ENCODE peak calls at places on chromosomes 6 and 20, in seven cellular contexts. One of them, this sample, is unnamed.

GRCh38 chr20:50493881-50494253 is 16.3 kb upstream of the PTPN1 start:
- DNase-seq in CD8-positive, alpha-beta T cell: no peak
- DNase-seq in NCI-H2029: no peak
- DNase-seq in activated gamma-delta T cell treated with Interleukin-2 at 50 U/mL for 16 hours: no peak
- DNase-seq in T-helper 9 cell: no peak
- DNase-seq in CD14-positive monocyte: no peak
- DNase-seq in CD8-positive, alpha-beta memory T cell: no peak
- DNase-seq in this sample: no peak

GRCh38 chr6:5529733-5530132 is 268.4 kb downstream of the FARS2 start:
- DNase-seq in CD8-positive, alpha-beta T cell: no peak
- DNase-seq in NCI-H2029: no peak
- DNase-seq in activated gamma-delta T cell treated with Interleukin-2 at 50 U/mL for 16 hours: no peak
- DNase-seq in T-helper 9 cell: no peak
- DNase-seq in CD14-positive monocyte: no peak
- DNase-seq in CD8-positive, alpha-beta memory T cell: no peak
- DNase-seq in this sample: no peak

GRCh38 chr6:158161566-158162254 is 6.4 kb downstream of the SERAC1 start:
- DNase-seq in CD8-positive, alpha-beta T cell: no peak
- DNase-seq in NCI-H2029: no peak
- DNase-seq in activated gamma-delta T cell treated with Interleukin-2 at 50 U/mL for 16 hours: no peak
- DNase-seq in T-helper 9 cell: no peak
- DNase-seq in CD14-positive monocyte: no peak
- DNase-seq in CD8-positive, alpha-beta memory T cell: no peak
- DNase-seq in this sample: no peak

GRCh38 chr6:20704325-20704724 is 170.1 kb downstream of the CDKAL1 start:
- DNase-seq in CD8-positive, alpha-beta T cell: no peak
- DNase-seq in NCI-H2029: no peak
- DNase-seq in activated gamma-delta T cell treated with Interleukin-2 at 50 U/mL for 16 hours: no peak
- DNase-seq in T-helper 9 cell: no peak
- DNase-seq in CD14-positive monocyte: no peak
- DNase-seq in CD8-positive, alpha-beta memory T cell: no peak
- DNase-seq in this sample: no peak

GRCh38 chr6:139583420-139583819 is 209.0 kb upstream of the CITED2 start:
- DNase-seq in CD8-positive, alpha-beta T cell: no peak
- DNase-seq in NCI-H2029: no peak
- DNase-seq in activated gamma-delta T cell treated with Interleukin-2 at 50 U/mL for 16 hours: no peak
- DNase-seq in T-helper 9 cell: no peak
- DNase-seq in CD14-positive monocyte: no peak
- DNase-seq in CD8-positive, alpha-beta memory T cell: no peak
- DNase-seq in this sample: no peak

GRCh38 chr20:57250607-57251343 is 15.7 kb downstream of the BMP7 start:
- DNase-seq in CD8-positive, alpha-beta T cell: peak; percentile 12
- DNase-seq in NCI-H2029: no peak
- DNase-seq in activated gamma-delta T cell treated with Interleukin-2 at 50 U/mL for 16 hours: no peak
- DNase-seq in T-helper 9 cell: no peak
- DNase-seq in CD14-positive monocyte: no peak
- DNase-seq in CD8-positive, alpha-beta memory T cell: no peak
- DNase-seq in this sample: no peak

GRCh38 chr20:41734506-41734945 is 116.3 kb upstream of the CHD6 start:
- DNase-seq in CD8-positive, alpha-beta T cell: peak; percentile 38
- DNase-seq in NCI-H2029: no peak
- DNase-seq in activated gamma-delta T cell treated with Interleukin-2 at 50 U/mL for 16 hours: peak; percentile 16
- DNase-seq in T-helper 9 cell: peak; percentile 11
- DNase-seq in CD14-positive monocyte: no peak
- DNase-seq in CD8-positive, alpha-beta memory T cell: peak; percentile 49
- DNase-seq in this sample: peak; percentile 9

GRCh38 chr6:47168176-47168575 is 126.0 kb upstream of the ADGRF1 start:
- DNase-seq in CD8-positive, alpha-beta T cell: no peak
- DNase-seq in NCI-H2029: peak; percentile 23
- DNase-seq in activated gamma-delta T cell treated with Interleukin-2 at 50 U/mL for 16 hours: no peak
- DNase-seq in T-helper 9 cell: no peak
- DNase-seq in CD14-positive monocyte: peak; percentile 70
- DNase-seq in CD8-positive, alpha-beta memory T cell: no peak
- DNase-seq in this sample: no peak

GRCh38 chr20:61640171-61640570 is 388.1 kb downstream of the CDH4 start:
- DNase-seq in CD8-positive, alpha-beta T cell: no peak
- DNase-seq in NCI-H2029: no peak
- DNase-seq in activated gamma-delta T cell treated with Interleukin-2 at 50 U/mL for 16 hours: no peak
- DNase-seq in T-helper 9 cell: no peak
- DNase-seq in CD14-positive monocyte: no peak
- DNase-seq in CD8-positive, alpha-beta memory T cell: no peak
- DNase-seq in this sample: no peak

GRCh38 chr6:103002282-103002681 is 1608.8 kb downstream of the GRIK2 start:
- DNase-seq in CD8-positive, alpha-beta T cell: no peak
- DNase-seq in NCI-H2029: no peak
- DNase-seq in activated gamma-delta T cell treated with Interleukin-2 at 50 U/mL for 16 hours: no peak
- DNase-seq in T-helper 9 cell: no peak
- DNase-seq in CD14-positive monocyte: no peak
- DNase-seq in CD8-positive, alpha-beta memory T cell: no peak
- DNase-seq in this sample: no peak

GRCh38 chr20:19706463-19706862 is 51.6 kb upstream of the RIN2 start:
- DNase-seq in CD8-positive, alpha-beta T cell: no peak
- DNase-seq in NCI-H2029: no peak
- DNase-seq in activated gamma-delta T cell treated with Interleukin-2 at 50 U/mL for 16 hours: no peak
- DNase-seq in T-helper 9 cell: no peak
- DNase-seq in CD14-positive monocyte: no peak
- DNase-seq in CD8-positive, alpha-beta memory T cell: no peak
- DNase-seq in this sample: no peak

GRCh38 chr6:137870744-137871247 is 3.7 kb downstream of the TNFAIP3 start:
- DNase-seq in CD8-positive, alpha-beta T cell: no peak
- DNase-seq in NCI-H2029: no peak
- DNase-seq in activated gamma-delta T cell treated with Interleukin-2 at 50 U/mL for 16 hours: peak; percentile 26
- DNase-seq in T-helper 9 cell: no peak
- DNase-seq in CD14-positive monocyte: no peak
- DNase-seq in CD8-positive, alpha-beta memory T cell: peak; percentile 68
- DNase-seq in this sample: peak; percentile 55

GRCh38 chr6:33696538-33697518 is 14.7 kb downstream of the UQCC2 start:
- DNase-seq in CD8-positive, alpha-beta T cell: peak; percentile 39
- DNase-seq in NCI-H2029: peak; percentile 96
- DNase-seq in activated gamma-delta T cell treated with Interleukin-2 at 50 U/mL for 16 hours: peak; percentile 34
- DNase-seq in T-helper 9 cell: no peak
- DNase-seq in CD14-positive monocyte: no peak
- DNase-seq in CD8-positive, alpha-beta memory T cell: no peak
- DNase-seq in this sample: no peak

GRCh38 chr6:148565321-148565926 is 181.4 kb upstream of the UST start:
- DNase-seq in CD8-positive, alpha-beta T cell: no peak
- DNase-seq in NCI-H2029: no peak
- DNase-seq in activated gamma-delta T cell treated with Interleukin-2 at 50 U/mL for 16 hours: no peak
- DNase-seq in T-helper 9 cell: no peak
- DNase-seq in CD14-positive monocyte: no peak
- DNase-seq in CD8-positive, alpha-beta memory T cell: no peak
- DNase-seq in this sample: no peak

GRCh38 chr6:69584913-69585729 is 211.7 kb downstream of the LMBRD1 start:
- DNase-seq in CD8-positive, alpha-beta T cell: no peak
- DNase-seq in NCI-H2029: no peak
- DNase-seq in activated gamma-delta T cell treated with Interleukin-2 at 50 U/mL for 16 hours: no peak
- DNase-seq in T-helper 9 cell: no peak
- DNase-seq in CD14-positive monocyte: no peak
- DNase-seq in CD8-positive, alpha-beta memory T cell: no peak
- DNase-seq in this sample: no peak

GRCh38 chr6:44006872-44007303 is 120.4 kb downstream of the MRPL14 start:
- DNase-seq in CD8-positive, alpha-beta T cell: no peak
- DNase-seq in NCI-H2029: no peak
- DNase-seq in activated gamma-delta T cell treated with Interleukin-2 at 50 U/mL for 16 hours: no peak
- DNase-seq in T-helper 9 cell: no peak
- DNase-seq in CD14-positive monocyte: no peak
- DNase-seq in CD8-positive, alpha-beta memory T cell: no peak
- DNase-seq in this sample: no peak

GRCh38 chr6:136793348-136793747 is 1.1 kb upstream of the MAP3K5 start:
- DNase-seq in CD8-positive, alpha-beta T cell: no peak
- DNase-seq in NCI-H2029: no peak
- DNase-seq in activated gamma-delta T cell treated with Interleukin-2 at 50 U/mL for 16 hours: no peak
- DNase-seq in T-helper 9 cell: no peak
- DNase-seq in CD14-positive monocyte: no peak
- DNase-seq in CD8-positive, alpha-beta memory T cell: no peak
- DNase-seq in this sample: no peak

GRCh38 chr6:5318617-5319016 is 57.3 kb downstream of the FARS2 start:
- DNase-seq in CD8-positive, alpha-beta T cell: no peak
- DNase-seq in NCI-H2029: no peak
- DNase-seq in activated gamma-delta T cell treated with Interleukin-2 at 50 U/mL for 16 hours: no peak
- DNase-seq in T-helper 9 cell: no peak
- DNase-seq in CD14-positive monocyte: no peak
- DNase-seq in CD8-positive, alpha-beta memory T cell: no peak
- DNase-seq in this sample: no peak

GRCh38 chr6:129895692-129896091 is 34.6 kb upstream of the TMEM244 start:
- DNase-seq in CD8-positive, alpha-beta T cell: no peak
- DNase-seq in NCI-H2029: no peak
- DNase-seq in activated gamma-delta T cell treated with Interleukin-2 at 50 U/mL for 16 hours: no peak
- DNase-seq in T-helper 9 cell: no peak
- DNase-seq in CD14-positive monocyte: no peak
- DNase-seq in CD8-positive, alpha-beta memory T cell: no peak
- DNase-seq in this sample: no peak

GRCh38 chr20:48544402-48545333 is 283.1 kb downstream of the PREX1 start:
- DNase-seq in CD8-positive, alpha-beta T cell: no peak
- DNase-seq in NCI-H2029: no peak
- DNase-seq in activated gamma-delta T cell treated with Interleukin-2 at 50 U/mL for 16 hours: no peak
- DNase-seq in T-helper 9 cell: no peak
- DNase-seq in CD14-positive monocyte: no peak
- DNase-seq in CD8-positive, alpha-beta memory T cell: no peak
- DNase-seq in this sample: no peak

GRCh38 chr6:161050134-161050765 is 58.7 kb downstream of the MAP3K4 start:
- DNase-seq in CD8-positive, alpha-beta T cell: no peak
- DNase-seq in NCI-H2029: no peak
- DNase-seq in activated gamma-delta T cell treated with Interleukin-2 at 50 U/mL for 16 hours: no peak
- DNase-seq in T-helper 9 cell: no peak
- DNase-seq in CD14-positive monocyte: no peak
- DNase-seq in CD8-positive, alpha-beta memory T cell: no peak
- DNase-seq in this sample: no peak

GRCh38 chr6:70753870-70754269 is 86.2 kb downstream of the SMAP1 start:
- DNase-seq in CD8-positive, alpha-beta T cell: no peak
- DNase-seq in NCI-H2029: no peak
- DNase-seq in activated gamma-delta T cell treated with Interleukin-2 at 50 U/mL for 16 hours: no peak
- DNase-seq in T-helper 9 cell: no peak
- DNase-seq in CD14-positive monocyte: no peak
- DNase-seq in CD8-positive, alpha-beta memory T cell: no peak
- DNase-seq in this sample: no peak

GRCh38 chr20:15831201-15831600 is 742.0 kb downstream of the KIF16B start:
- DNase-seq in CD8-positive, alpha-beta T cell: no peak
- DNase-seq in NCI-H2029: no peak
- DNase-seq in activated gamma-delta T cell treated with Interleukin-2 at 50 U/mL for 16 hours: no peak
- DNase-seq in T-helper 9 cell: no peak
- DNase-seq in CD14-positive monocyte: no peak
- DNase-seq in CD8-positive, alpha-beta memory T cell: no peak
- DNase-seq in this sample: no peak

GRCh38 chr6:24439858-24440539 is 37.3 kb downstream of the MRS2 start:
- DNase-seq in CD8-positive, alpha-beta T cell: no peak
- DNase-seq in NCI-H2029: no peak
- DNase-seq in activated gamma-delta T cell treated with Interleukin-2 at 50 U/mL for 16 hours: no peak
- DNase-seq in T-helper 9 cell: no peak
- DNase-seq in CD14-positive monocyte: no peak
- DNase-seq in CD8-positive, alpha-beta memory T cell: no peak
- DNase-seq in this sample: no peak

GRCh38 chr20:46199198-46199597 is 81.1 kb downstream of the CD40 start:
- DNase-seq in CD8-positive, alpha-beta T cell: no peak
- DNase-seq in NCI-H2029: peak; percentile 25
- DNase-seq in activated gamma-delta T cell treated with Interleukin-2 at 50 U/mL for 16 hours: no peak
- DNase-seq in T-helper 9 cell: no peak
- DNase-seq in CD14-positive monocyte: peak; percentile 60
- DNase-seq in CD8-positive, alpha-beta memory T cell: no peak
- DNase-seq in this sample: no peak

GRCh38 chr6:158018851-158019361 is 37.2 kb downstream of the SYNJ2 start:
- DNase-seq in CD8-positive, alpha-beta T cell: no peak
- DNase-seq in NCI-H2029: no peak
- DNase-seq in activated gamma-delta T cell treated with Interleukin-2 at 50 U/mL for 16 hours: no peak
- DNase-seq in T-helper 9 cell: no peak
- DNase-seq in CD14-positive monocyte: no peak
- DNase-seq in CD8-positive, alpha-beta memory T cell: no peak
- DNase-seq in this sample: no peak

GRCh38 chr6:66508433-66508832 is 801.4 kb upstream of the EYS start:
- DNase-seq in CD8-positive, alpha-beta T cell: no peak
- DNase-seq in NCI-H2029: no peak
- DNase-seq in activated gamma-delta T cell treated with Interleukin-2 at 50 U/mL for 16 hours: no peak
- DNase-seq in T-helper 9 cell: no peak
- DNase-seq in CD14-positive monocyte: no peak
- DNase-seq in CD8-positive, alpha-beta memory T cell: no peak
- DNase-seq in this sample: no peak

GRCh38 chr6:24126586-24127192 is 674 bp downstream of the NRSN1 start:
- DNase-seq in CD8-positive, alpha-beta T cell: peak; percentile 11
- DNase-seq in NCI-H2029: no peak
- DNase-seq in activated gamma-delta T cell treated with Interleukin-2 at 50 U/mL for 16 hours: no peak
- DNase-seq in T-helper 9 cell: no peak
- DNase-seq in CD14-positive monocyte: no peak
- DNase-seq in CD8-positive, alpha-beta memory T cell: no peak
- DNase-seq in this sample: peak; percentile 5

GRCh38 chr20:35312348-35312747 is 20.1 kb upstream of the FAM83C start:
- DNase-seq in CD8-positive, alpha-beta T cell: no peak
- DNase-seq in NCI-H2029: no peak
- DNase-seq in activated gamma-delta T cell treated with Interleukin-2 at 50 U/mL for 16 hours: no peak
- DNase-seq in T-helper 9 cell: no peak
- DNase-seq in CD14-positive monocyte: no peak
- DNase-seq in CD8-positive, alpha-beta memory T cell: no peak
- DNase-seq in this sample: no peak

GRCh38 chr6:169960003-169960344 is 208.6 kb downstream of the ERMARD start:
- DNase-seq in CD8-positive, alpha-beta T cell: no peak
- DNase-seq in NCI-H2029: no peak
- DNase-seq in activated gamma-delta T cell treated with Interleukin-2 at 50 U/mL for 16 hours: no peak
- DNase-seq in T-helper 9 cell: no peak
- DNase-seq in CD14-positive monocyte: no peak
- DNase-seq in CD8-positive, alpha-beta memory T cell: peak; percentile 19
- DNase-seq in this sample: no peak

GRCh38 chr20:59221881-59222238 is 58.2 kb downstream of the ZNF831 start:
- DNase-seq in CD8-positive, alpha-beta T cell: no peak
- DNase-seq in NCI-H2029: no peak
- DNase-seq in activated gamma-delta T cell treated with Interleukin-2 at 50 U/mL for 16 hours: no peak
- DNase-seq in T-helper 9 cell: no peak
- DNase-seq in CD14-positive monocyte: no peak
- DNase-seq in CD8-positive, alpha-beta memory T cell: no peak
- DNase-seq in this sample: no peak

GRCh38 chr6:41288025-41288777 is 1.7 kb upstream of the TREM1 start:
- DNase-seq in CD8-positive, alpha-beta T cell: no peak
- DNase-seq in NCI-H2029: peak; percentile 97
- DNase-seq in activated gamma-delta T cell treated with Interleukin-2 at 50 U/mL for 16 hours: no peak
- DNase-seq in T-helper 9 cell: no peak
- DNase-seq in CD14-positive monocyte: no peak
- DNase-seq in CD8-positive, alpha-beta memory T cell: no peak
- DNase-seq in this sample: no peak

GRCh38 chr20:55888655-55889054 is 116.7 kb downstream of the CBLN4 start:
- DNase-seq in CD8-positive, alpha-beta T cell: no peak
- DNase-seq in NCI-H2029: no peak
- DNase-seq in activated gamma-delta T cell treated with Interleukin-2 at 50 U/mL for 16 hours: no peak
- DNase-seq in T-helper 9 cell: no peak
- DNase-seq in CD14-positive monocyte: no peak
- DNase-seq in CD8-positive, alpha-beta memory T cell: no peak
- DNase-seq in this sample: no peak

GRCh38 chr6:10522929-10523573 is 1.9 kb downstream of the GCNT2 start:
- DNase-seq in CD8-positive, alpha-beta T cell: no peak
- DNase-seq in NCI-H2029: no peak
- DNase-seq in activated gamma-delta T cell treated with Interleukin-2 at 50 U/mL for 16 hours: no peak
- DNase-seq in T-helper 9 cell: no peak
- DNase-seq in CD14-positive monocyte: no peak
- DNase-seq in CD8-positive, alpha-beta memory T cell: no peak
- DNase-seq in this sample: no peak

This sample was measured in T-helper 1 cell.